ENCODE peak calls at places on chromosomes 16 and 17, in nine cellular contexts. Y is CD4-positive, CD25-positive, alpha-beta regulatory T cell; L is amniotic stem cell; B is activated CD4-positive, CD25-positive, alpha-beta regulatory T cell treated with anti-CD3 and anti-CD28 coated beads, Interleukin-2, amount 50 U/mL, for 16 hours; G is nephron progenitor cell; M is esophagus squamous epithelium; D is GM23338; U is GM04503; A is stimulated activated CD4-positive, alpha-beta T cell treated with anti-CD3 and anti-CD28 coated beads, TNF-alpha, amount 100 ng/mL, for 48 hours. H is an unnamed sample.

GRCh38 chr16:87358250-87358649 is 25.3 kb downstream of the FBXO31 start:
- DNase-seq in Y (no peak), L (no peak), B (no peak), G (no peak), M (no peak), D (no peak), U (no peak), A (no peak), H (no peak)

GRCh38 chr17:76161113-76161512 is 20.1 kb upstream of the FOXJ1 start:
- DNase-seq in Y (no peak), L (no peak), B (no peak), G (no peak), M (no peak), D (no peak), U (no peak), A (no peak), H (no peak)

GRCh38 chr16:58170223-58170622 is 27.7 kb downstream of the CSNK2A2 start:
- DNase-seq in Y (no peak), L (no peak), B (no peak), G (no peak), M (no peak), D (no peak), U (no peak), A (no peak), H (no peak)

GRCh38 chr16:15592324-15592723 is 50.6 kb downstream of the MARF1 start:
- DNase-seq in Y (peak; percentile 69), L (no peak), B (no peak), G (no peak), M (no peak), D (no peak), U (no peak), A (no peak), H (no peak)

GRCh38 chr17:72968798-72969197 is 123.7 kb downstream of the SLC39A11 start:
- DNase-seq in Y (no peak), L (no peak), B (no peak), G (no peak), M (no peak), D (no peak), U (no peak), A (no peak), H (no peak)

GRCh38 chr16:64287667-64288521 is 834.0 kb downstream of the CDH11 start:
- DNase-seq in Y (no peak), L (no peak), B (no peak), G (no peak), M (no peak), D (no peak), U (no peak), A (no peak), H (no peak)

GRCh38 chr17:82170412-82170961 is 42.2 kb downstream of the CCDC57 start:
- DNase-seq in Y (no peak), L (no peak), B (no peak), G (no peak), M (no peak), D (no peak), U (no peak), A (no peak), H (peak; percentile 94)

GRCh38 chr16:82801361-82801760 is 174.6 kb downstream of the CDH13 start:
- DNase-seq in Y (no peak), L (no peak), B (no peak), G (no peak), M (no peak), D (no peak), U (no peak), A (peak; percentile 8), H (no peak)

GRCh38 chr16:57191056-57191536 is 5.0 kb downstream of the RSPRY1 start:
- DNase-seq in Y (no peak), L (no peak), B (no peak), G (no peak), M (no peak), D (no peak), U (no peak), A (no peak), H (no peak)

GRCh38 chr16:31181102-31181830 is 1.3 kb downstream of the FUS start:
- DNase-seq in Y (peak; percentile 50), L (no peak), B (no peak), G (peak; percentile 37), M (no peak), D (no peak), U (no peak), A (no peak), H (no peak)

GRCh38 chr16:11633113-11633512 is 35.1 kb upstream of the SNN start:
- DNase-seq in Y (no peak), L (no peak), B (no peak), G (no peak), M (no peak), D (no peak), U (no peak), A (no peak), H (no peak)

GRCh38 chr17:49482144-49482817 is 12.8 kb upstream of the NGFR start:
- DNase-seq in Y (no peak), L (no peak), B (no peak), G (no peak), M (no peak), D (no peak), U (no peak), A (no peak), H (peak; percentile 39)

GRCh38 chr16:79167893-79168292 is 432.6 kb downstream of the MAF start:
- DNase-seq in Y (no peak), L (no peak), B (no peak), G (no peak), M (no peak), D (no peak), U (no peak), A (no peak), H (no peak)

GRCh38 chr16:11465675-11466074 is 120.4 kb downstream of the RMI2 start:
- DNase-seq in Y (no peak), L (no peak), B (no peak), G (no peak), M (no peak), D (no peak), U (no peak), A (no peak), H (no peak)

GRCh38 chr17:19410875-19411291 is at the start of gene RNF112:
- DNase-seq in Y (no peak), L (no peak), B (no peak), G (no peak), M (no peak), D (peak; percentile 74), U (no peak), A (no peak), H (no peak)

GRCh38 chr17:17877548-17878358 is 41.0 kb upstream of the SREBF1 start:
- DNase-seq in Y (no peak), L (peak; percentile 84), B (no peak), G (peak; percentile 37), M (peak; percentile 27), D (peak; percentile 59), U (peak; percentile 62), A (no peak), H (no peak)

GRCh38 chr17:60091908-60092331 is 13.2 kb upstream of the HEATR6 start:
- DNase-seq in Y (no peak), L (no peak), B (no peak), G (no peak), M (no peak), D (no peak), U (peak; percentile 71), A (no peak), H (peak; percentile 74)

GRCh38 chr17:32350662-32351418 is 883 bp downstream of the ZNF207 start:
- DNase-seq in Y (peak; percentile 78), L (peak; percentile 39), B (peak; percentile 19), G (no peak), M (no peak), D (peak; percentile 49), U (no peak), A (peak; percentile 20), H (peak; percentile 68)

GRCh38 chr17:17485420-17485819 is 8.6 kb downstream of the MED9 start:
- DNase-seq in Y (no peak), L (no peak), B (no peak), G (no peak), M (no peak), D (no peak), U (no peak), A (no peak), H (no peak)

GRCh38 chr17:70050192-70050591 is 24.8 kb upstream of the KCNJ16 start:
- DNase-seq in Y (no peak), L (no peak), B (no peak), G (no peak), M (no peak), D (no peak), U (peak; percentile 3), A (no peak), H (no peak)

GRCh38 chr16:31356566-31357323 is 1.8 kb downstream of the ITGAX start:
- DNase-seq in Y (no peak), L (no peak), B (no peak), G (peak; percentile 20), M (no peak), D (peak; percentile 50), U (no peak), A (no peak), H (no peak)

GRCh38 chr17:75652934-75653549 is 13.9 kb downstream of the RECQL5 start:
- DNase-seq in Y (peak; percentile 29), L (no peak), B (no peak), G (peak; percentile 61), M (no peak), D (peak; percentile 84), U (no peak), A (no peak), H (peak; percentile 77)

GRCh38 chr16:10961231-10961630 is 16.9 kb downstream of the CLEC16A start:
- DNase-seq in Y (no peak), L (peak; percentile 83), B (no peak), G (no peak), M (no peak), D (no peak), U (peak; percentile 62), A (no peak), H (no peak)